ENCODE peak calls at places on chromosomes 16 and 17, in six cellular contexts. One of them, this sample, is unnamed.

GRCh38 chr17:16328997-16329396 is 24.3 kb downstream of the CENPV start:
- ATAC-seq in HCT116: peak
- ATAC-seq in HepG2: peak
- ATAC-seq in GM12878: peak
- ATAC-seq in upper lobe of left lung: no peak
- ATAC-seq in K562: peak
- ATAC-seq in this sample: no peak

GRCh38 chr16:85751665-85752501 is 987 bp upstream of the C16orf74 start:
- ATAC-seq in HCT116: no peak
- ATAC-seq in HepG2: peak
- ATAC-seq in GM12878: no peak
- ATAC-seq in upper lobe of left lung: no peak
- ATAC-seq in K562: no peak
- ATAC-seq in this sample: no peak

GRCh38 chr17:59533694-59534093 is 31.7 kb upstream of the DHX40 start:
- ATAC-seq in HCT116: no peak
- ATAC-seq in HepG2: no peak
- ATAC-seq in GM12878: no peak
- ATAC-seq in upper lobe of left lung: no peak
- ATAC-seq in K562: no peak
- ATAC-seq in this sample: no peak

GRCh38 chr16:8880839-8881510 is 1.2 kb upstream of the LITAFD start:
- ATAC-seq in HCT116: no peak
- ATAC-seq in HepG2: no peak
- ATAC-seq in GM12878: no peak
- ATAC-seq in upper lobe of left lung: no peak
- ATAC-seq in K562: no peak
- ATAC-seq in this sample: no peak

GRCh38 chr16:9027070-9027799 is 63.5 kb upstream of the USP7 start:
- ATAC-seq in HCT116: no peak
- ATAC-seq in HepG2: peak
- ATAC-seq in GM12878: no peak
- ATAC-seq in upper lobe of left lung: peak
- ATAC-seq in K562: peak
- ATAC-seq in this sample: no peak

GRCh38 chr17:65013613-65014391 is 42.7 kb downstream of the GNA13 start:
- ATAC-seq in HCT116: peak
- ATAC-seq in HepG2: no peak
- ATAC-seq in GM12878: peak
- ATAC-seq in upper lobe of left lung: no peak
- ATAC-seq in K562: no peak
- ATAC-seq in this sample: peak

GRCh38 chr17:60059082-60059481 is 19.6 kb downstream of the HEATR6 start:
- ATAC-seq in HCT116: no peak
- ATAC-seq in HepG2: no peak
- ATAC-seq in GM12878: no peak
- ATAC-seq in upper lobe of left lung: no peak
- ATAC-seq in K562: no peak
- ATAC-seq in this sample: no peak

GRCh38 chr17:21157586-21158370 is 31.0 kb downstream of the DHRS7B start:
- ATAC-seq in HCT116: no peak
- ATAC-seq in HepG2: no peak
- ATAC-seq in GM12878: no peak
- ATAC-seq in upper lobe of left lung: no peak
- ATAC-seq in K562: no peak
- ATAC-seq in this sample: no peak

GRCh38 chr17:37450090-37450489 is 39.6 kb upstream of the DUSP14 start:
- ATAC-seq in HCT116: no peak
- ATAC-seq in HepG2: no peak
- ATAC-seq in GM12878: no peak
- ATAC-seq in upper lobe of left lung: no peak
- ATAC-seq in K562: no peak
- ATAC-seq in this sample: no peak

GRCh38 chr17:39161967-39162366 is 4.0 kb downstream of the ARL5C start:
- ATAC-seq in HCT116: no peak
- ATAC-seq in HepG2: no peak
- ATAC-seq in GM12878: no peak
- ATAC-seq in upper lobe of left lung: no peak
- ATAC-seq in K562: no peak
- ATAC-seq in this sample: no peak

GRCh38 chr17:58089111-58089510 is 5.9 kb downstream of the DYNLL2 start:
- ATAC-seq in HCT116: no peak
- ATAC-seq in HepG2: no peak
- ATAC-seq in GM12878: no peak
- ATAC-seq in upper lobe of left lung: no peak
- ATAC-seq in K562: no peak
- ATAC-seq in this sample: no peak

GRCh38 chr17:31061678-31062077 is 33.1 kb upstream of the NF1 start:
- ATAC-seq in HCT116: peak
- ATAC-seq in HepG2: peak
- ATAC-seq in GM12878: peak
- ATAC-seq in upper lobe of left lung: no peak
- ATAC-seq in K562: peak
- ATAC-seq in this sample: no peak

GRCh38 chr17:65371702-65372101 is 189.7 kb downstream of the AXIN2 start:
- ATAC-seq in HCT116: no peak
- ATAC-seq in HepG2: no peak
- ATAC-seq in GM12878: no peak
- ATAC-seq in upper lobe of left lung: peak
- ATAC-seq in K562: no peak
- ATAC-seq in this sample: no peak

GRCh38 chr17:76417499-76418143 is 33.2 kb downstream of the SPHK1 start:
- ATAC-seq in HCT116: no peak
- ATAC-seq in HepG2: no peak
- ATAC-seq in GM12878: no peak
- ATAC-seq in upper lobe of left lung: no peak
- ATAC-seq in K562: peak
- ATAC-seq in this sample: no peak

GRCh38 chr16:75045424-75045823 is 46.6 kb downstream of the ZNRF1 start:
- ATAC-seq in HCT116: no peak
- ATAC-seq in HepG2: no peak
- ATAC-seq in GM12878: no peak
- ATAC-seq in upper lobe of left lung: no peak
- ATAC-seq in K562: no peak
- ATAC-seq in this sample: no peak

GRCh38 chr16:66248096-66248495 is 118.4 kb upstream of the CDH5 start:
- ATAC-seq in HCT116: no peak
- ATAC-seq in HepG2: no peak
- ATAC-seq in GM12878: no peak
- ATAC-seq in upper lobe of left lung: peak
- ATAC-seq in K562: no peak
- ATAC-seq in this sample: peak

GRCh38 chr17:74211141-74211928 is 2.0 kb upstream of the TTYH2 start:
- ATAC-seq in HCT116: peak
- ATAC-seq in HepG2: peak
- ATAC-seq in GM12878: no peak
- ATAC-seq in upper lobe of left lung: no peak
- ATAC-seq in K562: peak
- ATAC-seq in this sample: no peak

GRCh38 chr17:82866521-82867214 is 26.8 kb upstream of the ZNF750 start:
- ATAC-seq in HCT116: no peak
- ATAC-seq in HepG2: no peak
- ATAC-seq in GM12878: no peak
- ATAC-seq in upper lobe of left lung: no peak
- ATAC-seq in K562: no peak
- ATAC-seq in this sample: peak

GRCh38 chr16:15041260-15042011 is 14.4 kb downstream of the NTAN1 start:
- ATAC-seq in HCT116: peak
- ATAC-seq in HepG2: peak
- ATAC-seq in GM12878: no peak
- ATAC-seq in upper lobe of left lung: peak
- ATAC-seq in K562: peak
- ATAC-seq in this sample: peak

GRCh38 chr17:40961586-40961985 is 5.2 kb downstream of the KRT39 start:
- ATAC-seq in HCT116: no peak
- ATAC-seq in HepG2: no peak
- ATAC-seq in GM12878: no peak
- ATAC-seq in upper lobe of left lung: no peak
- ATAC-seq in K562: no peak
- ATAC-seq in this sample: no peak

GRCh38 chr17:39277110-39277509 is 51.4 kb upstream of the STAC2 start:
- ATAC-seq in HCT116: no peak
- ATAC-seq in HepG2: no peak
- ATAC-seq in GM12878: peak
- ATAC-seq in upper lobe of left lung: no peak
- ATAC-seq in K562: no peak
- ATAC-seq in this sample: no peak

GRCh38 chr17:77127735-77128361 is 12.9 kb upstream of the SEC14L1 start:
- ATAC-seq in HCT116: no peak
- ATAC-seq in HepG2: no peak
- ATAC-seq in GM12878: no peak
- ATAC-seq in upper lobe of left lung: peak
- ATAC-seq in K562: peak
- ATAC-seq in this sample: peak

GRCh38 chr16:4376126-4376819 is 4.6 kb downstream of the VASN start:
- ATAC-seq in HCT116: no peak
- ATAC-seq in HepG2: no peak
- ATAC-seq in GM12878: no peak
- ATAC-seq in upper lobe of left lung: peak
- ATAC-seq in K562: no peak
- ATAC-seq in this sample: peak

GRCh38 chr16:75088934-75089333 is 27.6 kb downstream of the LDHD start:
- ATAC-seq in HCT116: no peak
- ATAC-seq in HepG2: no peak
- ATAC-seq in GM12878: no peak
- ATAC-seq in upper lobe of left lung: no peak
- ATAC-seq in K562: no peak
- ATAC-seq in this sample: no peak

GRCh38 chr16:81582655-81583441 is 138.2 kb downstream of the CMIP start:
- ATAC-seq in HCT116: no peak
- ATAC-seq in HepG2: peak
- ATAC-seq in GM12878: no peak
- ATAC-seq in upper lobe of left lung: no peak
- ATAC-seq in K562: peak
- ATAC-seq in this sample: peak

GRCh38 chr17:50604470-50604869 is 30.2 kb upstream of the ABCC3 start:
- ATAC-seq in HCT116: no peak
- ATAC-seq in HepG2: peak
- ATAC-seq in GM12878: no peak
- ATAC-seq in upper lobe of left lung: peak
- ATAC-seq in K562: peak
- ATAC-seq in this sample: peak

GRCh38 chr17:32528825-32529224 is 42.0 kb downstream of the CDK5R1 start:
- ATAC-seq in HCT116: no peak
- ATAC-seq in HepG2: no peak
- ATAC-seq in GM12878: no peak
- ATAC-seq in upper lobe of left lung: no peak
- ATAC-seq in K562: no peak
- ATAC-seq in this sample: no peak

GRCh38 chr16:28092721-28093382 is 29.3 kb upstream of the GSG1L start:
- ATAC-seq in HCT116: no peak
- ATAC-seq in HepG2: no peak
- ATAC-seq in GM12878: no peak
- ATAC-seq in upper lobe of left lung: peak
- ATAC-seq in K562: no peak
- ATAC-seq in this sample: no peak

GRCh38 chr17:74743755-74744154 is 4.7 kb upstream of the NHERF1 start:
- ATAC-seq in HCT116: no peak
- ATAC-seq in HepG2: no peak
- ATAC-seq in GM12878: no peak
- ATAC-seq in upper lobe of left lung: no peak
- ATAC-seq in K562: no peak
- ATAC-seq in this sample: no peak

GRCh38 chr17:14048169-14048568 is 21.1 kb upstream of the COX10 start:
- ATAC-seq in HCT116: peak
- ATAC-seq in HepG2: peak
- ATAC-seq in GM12878: peak
- ATAC-seq in upper lobe of left lung: no peak
- ATAC-seq in K562: peak
- ATAC-seq in this sample: no peak

GRCh38 chr17:76909971-76910760 is 42.0 kb downstream of the MGAT5B start:
- ATAC-seq in HCT116: peak
- ATAC-seq in HepG2: peak
- ATAC-seq in GM12878: peak
- ATAC-seq in upper lobe of left lung: no peak
- ATAC-seq in K562: peak
- ATAC-seq in this sample: no peak

GRCh38 chr17:57032343-57032742 is 52.7 kb upstream of the AKAP1 start:
- ATAC-seq in HCT116: no peak
- ATAC-seq in HepG2: no peak
- ATAC-seq in GM12878: no peak
- ATAC-seq in upper lobe of left lung: no peak
- ATAC-seq in K562: no peak
- ATAC-seq in this sample: peak
- TF ChIP-seq POLR2AphosphoS5 in HCT116: no peak
- TF ChIP-seq POLR2AphosphoS5 in HepG2: no peak
- TF ChIP-seq POLR2AphosphoS5 in GM12878: no peak
- TF ChIP-seq POLR2AphosphoS5 in upper lobe of left lung: peak
- TF ChIP-seq POLR2AphosphoS5 in K562: no peak
- TF ChIP-seq POLR2AphosphoS5 in this sample: peak

DNA sequence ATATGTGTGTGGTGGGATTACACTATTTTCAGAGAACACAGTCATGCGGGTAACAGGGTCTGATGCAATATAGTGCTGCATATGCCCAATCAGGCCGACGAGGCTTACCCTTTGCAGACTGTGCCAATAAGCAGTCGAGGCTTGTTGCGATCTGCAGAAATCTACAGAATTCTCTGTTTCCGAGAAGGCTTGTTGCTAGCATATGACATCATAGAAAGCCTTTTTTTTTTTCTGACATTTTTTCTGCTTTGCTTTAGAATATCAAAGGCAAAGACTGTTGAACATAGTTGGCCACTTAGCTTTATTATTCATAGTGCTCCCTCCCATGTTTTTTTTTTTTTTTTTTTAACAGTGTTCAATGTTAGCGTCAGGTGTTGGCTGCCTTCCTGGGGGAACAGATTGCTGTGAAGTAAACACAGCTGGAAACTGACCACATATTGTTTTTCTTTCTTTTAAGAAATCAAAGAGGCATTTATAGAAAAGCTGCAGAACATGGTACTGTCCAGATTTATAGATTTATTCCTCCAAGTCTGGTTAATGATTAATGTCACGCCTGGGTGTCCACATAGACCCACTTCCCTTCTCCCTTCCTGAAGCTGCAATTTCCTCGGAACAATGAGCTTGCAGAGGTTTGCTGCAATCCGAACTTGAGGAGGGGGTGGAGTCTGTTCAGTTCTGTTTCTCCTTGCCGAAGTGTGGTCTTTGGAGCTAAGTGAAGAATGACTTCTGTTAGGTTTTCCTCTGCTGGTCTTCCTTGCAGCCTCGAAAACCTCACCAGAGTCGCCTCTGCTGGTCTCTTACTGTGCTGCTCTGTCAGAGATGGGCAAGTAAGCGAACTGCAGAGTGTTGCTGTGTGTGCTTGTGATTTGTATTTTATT is 87.3 kb downstream of the MAP2K6 start:
- ATAC-seq in HCT116: no peak
- ATAC-seq in HepG2: peak
- ATAC-seq in GM12878: peak
- ATAC-seq in upper lobe of left lung: no peak
- ATAC-seq in K562: no peak
- ATAC-seq in this sample: peak
- TF ChIP-seq POLR2A in HCT116: no peak
- TF ChIP-seq POLR2A in HepG2: no peak
- TF ChIP-seq POLR2A in GM12878: no peak
- TF ChIP-seq POLR2A in upper lobe of left lung: no peak
- TF ChIP-seq POLR2A in K562: no peak
- TF ChIP-seq POLR2A in this sample: no peak

GRCh38 chr17:27496005-27496404 is 39.8 kb downstream of the KSR1 start:
- ATAC-seq in HCT116: no peak
- ATAC-seq in HepG2: no peak
- ATAC-seq in GM12878: peak
- ATAC-seq in upper lobe of left lung: no peak
- ATAC-seq in K562: no peak
- ATAC-seq in this sample: no peak
- H3K27ac ChIP-seq in HCT116: no peak
- H3K27ac ChIP-seq in HepG2: peak
- H3K27ac ChIP-seq in GM12878: peak
- H3K27ac ChIP-seq in upper lobe of left lung: no peak
- H3K27ac ChIP-seq in K562: no peak
- H3K27ac ChIP-seq in this sample: no peak

GRCh38 chr17:55451203-55451641 is 29.6 kb upstream of the MMD start:
- ATAC-seq in HCT116: no peak
- ATAC-seq in HepG2: no peak
- ATAC-seq in GM12878: no peak
- ATAC-seq in upper lobe of left lung: no peak
- ATAC-seq in K562: peak
- ATAC-seq in this sample: no peak
- TF ChIP-seq POLR2AphosphoS5 in HCT116: no peak
- TF ChIP-seq POLR2AphosphoS5 in HepG2: no peak
- TF ChIP-seq POLR2AphosphoS5 in GM12878: no peak
- TF ChIP-seq POLR2AphosphoS5 in upper lobe of left lung: no peak
- TF ChIP-seq POLR2AphosphoS5 in K562: peak
- TF ChIP-seq POLR2AphosphoS5 in this sample: no peak

This sample was measured in gastroesophageal sphincter.